ENCODE peak calls at places on chromosomes 4 and X, in eight cellular contexts. One of them, this sample, is unnamed.

GRCh38 chr4:52402582-52402981 is 256.5 kb downstream of the USP46 start:
- DNase-seq in HCT116: no peak
- DNase-seq in spleen: no peak
- DNase-seq in breast epithelium: no peak
- DNase-seq in vagina: no peak
- DNase-seq in sigmoid colon: no peak
- DNase-seq in suprapubic skin: no peak
- DNase-seq in GM12878: no peak
- DNase-seq in this sample: no peak

GRCh38 chrX:43750248-43750676 is 94.2 kb downstream of the MAOA start:
- DNase-seq in HCT116: peak
- DNase-seq in spleen: no peak
- DNase-seq in breast epithelium: peak
- DNase-seq in vagina: no peak
- DNase-seq in sigmoid colon: peak
- DNase-seq in suprapubic skin: peak
- DNase-seq in GM12878: no peak
- DNase-seq in this sample: peak

GRCh38 chr4:39569209-39569608 is 42.0 kb upstream of the UGDH start:
- DNase-seq in HCT116: no peak
- DNase-seq in spleen: no peak
- DNase-seq in breast epithelium: no peak
- DNase-seq in vagina: no peak
- DNase-seq in sigmoid colon: no peak
- DNase-seq in suprapubic skin: no peak
- DNase-seq in GM12878: no peak
- DNase-seq in this sample: no peak

GRCh38 chr4:189974056-189974455 is 33.4 kb downstream of the FRG1 start:
- DNase-seq in HCT116: peak
- DNase-seq in spleen: no peak
- DNase-seq in breast epithelium: no peak
- DNase-seq in vagina: no peak
- DNase-seq in sigmoid colon: no peak
- DNase-seq in suprapubic skin: no peak
- DNase-seq in GM12878: no peak
- DNase-seq in this sample: peak

GRCh38 chrX:11214346-11215190 is 78.6 kb upstream of the AMELX start:
- DNase-seq in HCT116: no peak
- DNase-seq in spleen: peak
- DNase-seq in breast epithelium: no peak
- DNase-seq in vagina: no peak
- DNase-seq in sigmoid colon: no peak
- DNase-seq in suprapubic skin: no peak
- DNase-seq in GM12878: no peak
- DNase-seq in this sample: no peak

GRCh38 chr4:103008875-103009729 is 10.4 kb downstream of the SLC9B1 start:
- DNase-seq in HCT116: peak
- DNase-seq in spleen: no peak
- DNase-seq in breast epithelium: no peak
- DNase-seq in vagina: no peak
- DNase-seq in sigmoid colon: no peak
- DNase-seq in suprapubic skin: no peak
- DNase-seq in GM12878: peak
- DNase-seq in this sample: peak

GRCh38 chrX:41491267-41492004 is 44.3 kb downstream of the NYX start:
- DNase-seq in HCT116: peak
- DNase-seq in spleen: no peak
- DNase-seq in breast epithelium: peak
- DNase-seq in vagina: no peak
- DNase-seq in sigmoid colon: peak
- DNase-seq in suprapubic skin: no peak
- DNase-seq in GM12878: no peak
- DNase-seq in this sample: peak

GRCh38 chr4:24513718-24514117 is 70.6 kb downstream of the DHX15 start:
- DNase-seq in HCT116: no peak
- DNase-seq in spleen: no peak
- DNase-seq in breast epithelium: no peak
- DNase-seq in vagina: no peak
- DNase-seq in sigmoid colon: no peak
- DNase-seq in suprapubic skin: no peak
- DNase-seq in GM12878: no peak
- DNase-seq in this sample: no peak

GRCh38 chr4:78061939-78062603 is 4.9 kb downstream of the FRAS1 start:
- DNase-seq in HCT116: no peak
- DNase-seq in spleen: no peak
- DNase-seq in breast epithelium: no peak
- DNase-seq in vagina: no peak
- DNase-seq in sigmoid colon: no peak
- DNase-seq in suprapubic skin: no peak
- DNase-seq in GM12878: no peak
- DNase-seq in this sample: no peak
- TF ChIP-seq POLR2AphosphoS5 in HCT116: no peak
- TF ChIP-seq POLR2AphosphoS5 in spleen: no peak
- TF ChIP-seq POLR2AphosphoS5 in breast epithelium: no peak
- TF ChIP-seq POLR2AphosphoS5 in vagina: no peak
- TF ChIP-seq POLR2AphosphoS5 in sigmoid colon: no peak
- TF ChIP-seq POLR2AphosphoS5 in suprapubic skin: no peak
- TF ChIP-seq POLR2AphosphoS5 in GM12878: no peak
- TF ChIP-seq POLR2AphosphoS5 in this sample: no peak

DNA sequence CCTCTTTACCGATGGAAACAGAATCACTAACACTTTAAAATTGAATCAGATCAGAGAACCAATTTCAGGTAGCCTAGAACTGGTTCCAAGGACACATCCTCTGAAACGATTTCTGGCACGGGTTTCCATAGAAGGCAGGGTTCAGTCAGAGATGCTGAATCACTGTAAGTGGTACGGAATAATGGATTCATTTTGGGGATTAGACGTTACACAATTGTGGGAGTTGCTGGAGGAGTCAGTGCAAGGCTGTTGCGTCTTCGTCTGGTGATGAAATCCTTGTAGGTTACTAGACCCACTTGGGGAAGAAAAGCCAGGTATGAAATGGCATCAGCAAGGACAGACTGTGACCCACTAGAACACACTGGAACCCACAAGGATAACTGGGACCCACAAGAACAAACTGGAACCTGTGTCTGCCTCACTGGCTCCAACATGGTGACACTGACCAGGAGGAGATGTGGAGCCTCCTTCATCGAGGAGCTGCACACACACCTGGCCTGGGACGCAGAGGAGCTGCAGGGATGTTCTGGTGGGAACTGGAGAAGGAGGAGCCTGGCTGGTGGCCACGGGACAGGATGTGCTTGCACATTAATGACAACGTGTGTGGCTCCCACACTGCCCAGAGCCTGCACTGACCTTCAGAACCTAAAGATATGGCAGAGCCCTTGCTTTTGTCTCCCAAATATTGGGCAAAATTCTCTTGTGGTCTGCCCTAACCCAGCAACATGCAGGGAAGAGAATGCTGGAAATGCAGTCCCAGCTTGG is 105.1 kb downstream of the TRAPPC11 start:
- DNase-seq in HCT116: no peak
- DNase-seq in spleen: no peak
- DNase-seq in breast epithelium: no peak
- DNase-seq in vagina: no peak
- DNase-seq in sigmoid colon: no peak
- DNase-seq in suprapubic skin: no peak
- DNase-seq in GM12878: no peak
- DNase-seq in this sample: no peak
- H3K4me3 ChIP-seq in HCT116: no peak
- H3K4me3 ChIP-seq in spleen: no peak
- H3K4me3 ChIP-seq in breast epithelium: no peak
- H3K4me3 ChIP-seq in vagina: no peak
- H3K4me3 ChIP-seq in sigmoid colon: no peak
- H3K4me3 ChIP-seq in suprapubic skin: no peak
- H3K4me3 ChIP-seq in GM12878: no peak
- H3K4me3 ChIP-seq in this sample: no peak

GRCh38 chr4:26936284-26937065 is 75.8 kb downstream of the STIM2 start:
- DNase-seq in HCT116: no peak
- DNase-seq in spleen: peak
- DNase-seq in breast epithelium: no peak
- DNase-seq in vagina: no peak
- DNase-seq in sigmoid colon: no peak
- DNase-seq in suprapubic skin: no peak
- DNase-seq in GM12878: no peak
- DNase-seq in this sample: no peak

GRCh38 chr4:26938516-26938915 is 77.9 kb downstream of the STIM2 start:
- DNase-seq in HCT116: no peak
- DNase-seq in spleen: no peak
- DNase-seq in breast epithelium: no peak
- DNase-seq in vagina: no peak
- DNase-seq in sigmoid colon: no peak
- DNase-seq in suprapubic skin: no peak
- DNase-seq in GM12878: no peak
- DNase-seq in this sample: no peak

GRCh38 chr4:26937136-26937535 is 76.5 kb downstream of the STIM2 start:
- DNase-seq in HCT116: no peak
- DNase-seq in spleen: no peak
- DNase-seq in breast epithelium: no peak
- DNase-seq in vagina: no peak
- DNase-seq in sigmoid colon: no peak
- DNase-seq in suprapubic skin: no peak
- DNase-seq in GM12878: no peak
- DNase-seq in this sample: no peak

GRCh38 chr4:26941951-26942350 is 81.3 kb downstream of the STIM2 start:
- DNase-seq in HCT116: no peak
- DNase-seq in spleen: no peak
- DNase-seq in breast epithelium: no peak
- DNase-seq in vagina: no peak
- DNase-seq in sigmoid colon: no peak
- DNase-seq in suprapubic skin: no peak
- DNase-seq in GM12878: no peak
- DNase-seq in this sample: no peak

DNA sequence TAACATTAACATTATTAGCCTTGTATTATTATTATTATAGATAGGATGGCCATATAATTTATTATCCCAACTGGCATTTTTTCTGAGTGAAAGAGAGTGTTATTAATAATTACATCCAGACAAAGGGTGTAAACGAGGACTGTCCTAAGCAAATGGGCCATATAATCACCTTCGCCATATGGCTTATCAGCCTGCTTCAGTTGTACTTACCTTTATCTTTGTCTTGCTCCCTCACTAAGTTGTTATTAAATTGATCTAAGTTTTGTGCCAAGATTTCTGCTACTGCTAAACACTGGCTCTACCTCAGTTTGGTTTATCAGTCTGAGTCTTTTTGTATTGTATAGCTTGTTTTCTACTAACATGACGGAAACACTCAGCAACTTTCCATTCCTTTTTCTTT is 76.9 kb downstream of the STIM2 start:
- DNase-seq in HCT116: no peak
- DNase-seq in spleen: no peak
- DNase-seq in breast epithelium: no peak
- DNase-seq in vagina: no peak
- DNase-seq in sigmoid colon: no peak
- DNase-seq in suprapubic skin: no peak
- DNase-seq in GM12878: no peak
- DNase-seq in this sample: no peak
- TF ChIP-seq POLR2AphosphoS5 in HCT116: no peak
- TF ChIP-seq POLR2AphosphoS5 in spleen: no peak
- TF ChIP-seq POLR2AphosphoS5 in breast epithelium: no peak
- TF ChIP-seq POLR2AphosphoS5 in vagina: no peak
- TF ChIP-seq POLR2AphosphoS5 in sigmoid colon: no peak
- TF ChIP-seq POLR2AphosphoS5 in suprapubic skin: no peak
- TF ChIP-seq POLR2AphosphoS5 in GM12878: no peak
- TF ChIP-seq POLR2AphosphoS5 in this sample: no peak

GRCh38 chr4:4763815-4764202 is 95.7 kb upstream of the MSX1 start:
- DNase-seq in HCT116: peak
- DNase-seq in spleen: no peak
- DNase-seq in breast epithelium: no peak
- DNase-seq in vagina: no peak
- DNase-seq in sigmoid colon: no peak
- DNase-seq in suprapubic skin: no peak
- DNase-seq in GM12878: no peak
- DNase-seq in this sample: no peak
- H3K4me3 ChIP-seq in HCT116: peak
- H3K4me3 ChIP-seq in spleen: no peak
- H3K4me3 ChIP-seq in breast epithelium: no peak
- H3K4me3 ChIP-seq in vagina: no peak
- H3K4me3 ChIP-seq in sigmoid colon: no peak
- H3K4me3 ChIP-seq in suprapubic skin: no peak
- H3K4me3 ChIP-seq in GM12878: peak
- H3K4me3 ChIP-seq in this sample: no peak

GRCh38 chrX:45758738-45759397 is 558.2 kb upstream of the DIPK2B start:
- DNase-seq in HCT116: no peak
- DNase-seq in spleen: no peak
- DNase-seq in breast epithelium: no peak
- DNase-seq in vagina: no peak
- DNase-seq in sigmoid colon: no peak
- DNase-seq in suprapubic skin: no peak
- DNase-seq in GM12878: peak
- DNase-seq in this sample: no peak

GRCh38 chrX:45760187-45760742 is 559.6 kb upstream of the DIPK2B start:
- DNase-seq in HCT116: no peak
- DNase-seq in spleen: no peak
- DNase-seq in breast epithelium: no peak
- DNase-seq in vagina: no peak
- DNase-seq in sigmoid colon: no peak
- DNase-seq in suprapubic skin: no peak
- DNase-seq in GM12878: no peak
- DNase-seq in this sample: no peak

GRCh38 chrX:45757272-45757671 is 556.6 kb upstream of the DIPK2B start:
- DNase-seq in HCT116: no peak
- DNase-seq in spleen: no peak
- DNase-seq in breast epithelium: no peak
- DNase-seq in vagina: no peak
- DNase-seq in sigmoid colon: no peak
- DNase-seq in suprapubic skin: no peak
- DNase-seq in GM12878: no peak
- DNase-seq in this sample: no peak

GRCh38 chrX:45756562-45756961 is 555.9 kb upstream of the DIPK2B start:
- DNase-seq in HCT116: no peak
- DNase-seq in spleen: no peak
- DNase-seq in breast epithelium: no peak
- DNase-seq in vagina: no peak
- DNase-seq in sigmoid colon: no peak
- DNase-seq in suprapubic skin: no peak
- DNase-seq in GM12878: no peak
- DNase-seq in this sample: peak

GRCh38 chrX:45758319-45758718 is 557.6 kb upstream of the DIPK2B start:
- DNase-seq in HCT116: no peak
- DNase-seq in spleen: no peak
- DNase-seq in breast epithelium: no peak
- DNase-seq in vagina: no peak
- DNase-seq in sigmoid colon: no peak
- DNase-seq in suprapubic skin: no peak
- DNase-seq in GM12878: peak
- DNase-seq in this sample: peak
- TF ChIP-seq POLR2AphosphoS5 in HCT116: no peak
- TF ChIP-seq POLR2AphosphoS5 in spleen: no peak
- TF ChIP-seq POLR2AphosphoS5 in breast epithelium: no peak
- TF ChIP-seq POLR2AphosphoS5 in vagina: no peak
- TF ChIP-seq POLR2AphosphoS5 in sigmoid colon: no peak
- TF ChIP-seq POLR2AphosphoS5 in suprapubic skin: no peak
- TF ChIP-seq POLR2AphosphoS5 in GM12878: no peak
- TF ChIP-seq POLR2AphosphoS5 in this sample: peak

GRCh38 chrX:13661735-13662536 is 9.0 kb downstream of the TCEANC start:
- DNase-seq in HCT116: no peak
- DNase-seq in spleen: no peak
- DNase-seq in breast epithelium: no peak
- DNase-seq in vagina: no peak
- DNase-seq in sigmoid colon: no peak
- DNase-seq in suprapubic skin: no peak
- DNase-seq in GM12878: no peak
- DNase-seq in this sample: no peak
- H3K4me3 ChIP-seq in HCT116: no peak
- H3K4me3 ChIP-seq in spleen: no peak
- H3K4me3 ChIP-seq in breast epithelium: peak
- H3K4me3 ChIP-seq in vagina: peak
- H3K4me3 ChIP-seq in sigmoid colon: no peak
- H3K4me3 ChIP-seq in suprapubic skin: peak
- H3K4me3 ChIP-seq in GM12878: peak
- H3K4me3 ChIP-seq in this sample: no peak

GRCh38 chrX:34382416-34382815 is 250.3 kb upstream of the FAM47A start:
- DNase-seq in HCT116: no peak
- DNase-seq in spleen: no peak
- DNase-seq in breast epithelium: no peak
- DNase-seq in vagina: no peak
- DNase-seq in sigmoid colon: no peak
- DNase-seq in suprapubic skin: no peak
- DNase-seq in GM12878: no peak
- DNase-seq in this sample: peak
- TF ChIP-seq POLR2AphosphoS5 in HCT116: no peak
- TF ChIP-seq POLR2AphosphoS5 in spleen: no peak
- TF ChIP-seq POLR2AphosphoS5 in breast epithelium: no peak
- TF ChIP-seq POLR2AphosphoS5 in vagina: no peak
- TF ChIP-seq POLR2AphosphoS5 in sigmoid colon: no peak
- TF ChIP-seq POLR2AphosphoS5 in suprapubic skin: no peak
- TF ChIP-seq POLR2AphosphoS5 in GM12878: no peak
- TF ChIP-seq POLR2AphosphoS5 in this sample: no peak